ENCODE peak calls at places on chromosomes 4 and X, in nine cellular contexts. L is endothelial cell of umbilical vein, A is mammary epithelial cell, P is hepatocyte, O is lower lobe of right lung, X is heart left ventricle, M is right lobe of liver, Z is astrocyte, I is BJ. Y is an unnamed sample. For H3K27me3, the result is how much of the 10 kb centered on the place peaks cover.

GRCh38 chrX:108022491-108023089 is 22.3 kb upstream of the VSIG1 start:
- DNase-seq in L (peak), A (peak), P (no peak), O (no peak), X (no peak), M (no peak), Z (no peak), I (no peak), Y (no peak)

GRCh38 chr4:57492479-57492878 is 382.3 kb upstream of the IGFBP7 start:
- DNase-seq in L (no peak), A (no peak), P (no peak), O (no peak), X (no peak), M (no peak), Z (no peak), I (no peak), Y (no peak)

GRCh38 chr4:52037730-52038108 is 380 bp downstream of the SGCB start:
- DNase-seq in L (peak), A (peak), P (no peak), O (no peak), X (peak), M (no peak), Z (peak), I (no peak), Y (no peak)

GRCh38 chr4:145098675-145099037 is 545 bp downstream of the ABCE1 start:
- DNase-seq in L (peak), A (peak), P (peak), O (no peak), X (no peak), M (no peak), Z (peak), I (no peak), Y (peak)

GRCh38 chr4:21991537-21991936 is 43.0 kb upstream of the KCNIP4 start:
- DNase-seq in L (no peak), A (no peak), P (no peak), O (no peak), X (no peak), M (no peak), Z (no peak), I (no peak), Y (no peak)

GRCh38 chr4:123546123-123546654 is 149.6 kb downstream of the SPRY1 start:
- DNase-seq in L (no peak), A (no peak), P (peak), O (no peak), X (no peak), M (no peak), Z (no peak), I (no peak), Y (no peak)

GRCh38 chrX:131821945-131822622 is 201.0 kb upstream of the STK26 start:
- DNase-seq in L (no peak), A (peak), P (no peak), O (no peak), X (no peak), M (peak), Z (peak), I (no peak), Y (peak)

GRCh38 chr4:142326181-142326580 is 519.9 kb downstream of the INPP4B start:
- DNase-seq in L (no peak), A (no peak), P (no peak), O (no peak), X (no peak), M (no peak), Z (no peak), I (no peak), Y (no peak)

GRCh38 chr4:53321151-53321987 is 44.5 kb downstream of the SCFD2 start:
- DNase-seq in L (peak), A (peak), P (no peak), O (no peak), X (no peak), M (no peak), Z (peak), I (peak), Y (peak)

GRCh38 chr4:78557841-78558240 is 6.3 kb downstream of the ANXA3 start:
- DNase-seq in L (peak), A (no peak), P (no peak), O (no peak), X (no peak), M (no peak), Z (no peak), I (no peak), Y (no peak)

GRCh38 chr4:78018271-78019049 is 38.7 kb upstream of the FRAS1 start:
- DNase-seq in L (no peak), A (no peak), P (no peak), O (no peak), X (no peak), M (no peak), Z (no peak), I (no peak), Y (no peak)

GRCh38 chr4:23946307-23946706 is 56.5 kb upstream of the PPARGC1A start:
- DNase-seq in L (no peak), A (no peak), P (no peak), O (no peak), X (no peak), M (no peak), Z (no peak), I (no peak), Y (no peak)

GRCh38 chr4:6271701-6272465 is 2.2 kb downstream of the WFS1 start:
- DNase-seq in L (no peak), A (no peak), P (no peak), O (peak), X (peak), M (no peak), Z (no peak), I (no peak), Y (no peak)

GRCh38 chr4:161428180-161428965 is 735.4 kb downstream of the FSTL5 start:
- DNase-seq in L (no peak), A (no peak), P (no peak), O (no peak), X (no peak), M (no peak), Z (no peak), I (no peak), Y (no peak)

GRCh38 chrX:32933548-32933947 is 277.8 kb downstream of the DMD start:
- DNase-seq in L (no peak), A (no peak), P (no peak), O (no peak), X (no peak), M (no peak), Z (no peak), I (no peak), Y (no peak)

GRCh38 chrX:32937043-32937442 is 274.3 kb downstream of the DMD start:
- DNase-seq in L (no peak), A (no peak), P (no peak), O (no peak), X (no peak), M (no peak), Z (no peak), I (no peak), Y (no peak)
- H3K27me3 ChIP-seq in L (under half), A (under half), P (under half), O (under half), X (under half), M (under half), Z (under half), I (under half), Y (under half)

DNA sequence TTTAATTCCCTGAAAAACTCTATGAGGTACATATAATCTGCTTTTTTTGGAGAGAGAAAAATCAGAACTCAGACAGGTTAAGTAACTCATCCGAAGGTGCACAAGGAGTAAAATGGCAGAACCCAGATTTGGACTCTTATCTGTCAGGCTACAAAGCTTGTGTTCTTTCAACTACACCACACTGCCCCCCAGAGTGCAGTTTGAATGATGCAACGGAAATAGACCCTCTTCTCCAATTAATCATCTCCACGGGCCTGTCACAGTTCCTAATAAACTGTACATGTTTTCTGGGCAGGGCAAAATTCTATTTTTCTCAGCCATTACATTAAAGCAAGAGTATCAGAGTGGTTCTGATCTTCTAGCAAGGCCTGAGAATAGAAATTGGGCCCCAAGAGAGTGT is 35.3 kb upstream of the DCX start:
- DNase-seq in L (no peak), A (no peak), P (peak), O (no peak), X (no peak), M (no peak), Z (peak), I (no peak), Y (no peak)
- TF ChIP-seq CTCF in L (no peak), A (peak), P (peak), O (no peak), X (no peak), M (peak), Z (peak), I (no peak), Y (peak)

DNA sequence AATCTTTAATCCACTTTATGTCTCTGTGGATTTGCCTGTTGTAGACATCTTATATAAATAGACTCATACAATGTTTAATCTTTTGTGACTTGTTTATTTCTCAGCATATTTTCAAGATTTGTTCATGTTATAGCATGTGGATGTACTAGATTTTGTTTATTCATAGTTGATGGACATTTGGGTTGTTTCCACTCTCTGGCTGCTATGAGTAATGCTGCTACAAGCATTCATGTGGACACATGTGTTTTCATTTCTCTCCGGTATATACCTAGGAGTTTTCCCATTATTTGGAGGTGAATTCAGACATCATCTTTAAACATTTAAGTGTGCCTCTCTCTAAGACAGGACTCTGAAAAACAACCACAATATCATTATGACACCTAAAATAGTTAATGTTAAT is 2.3 kb downstream of the IKBKG start:
- DNase-seq in L (no peak), A (peak), P (no peak), O (no peak), X (no peak), M (no peak), Z (no peak), I (no peak), Y (no peak)
- H3K4me3 ChIP-seq in L (no peak), A (no peak), P (no peak), O (no peak), X (no peak), M (no peak), Z (no peak), I (no peak), Y (no peak)

DNA sequence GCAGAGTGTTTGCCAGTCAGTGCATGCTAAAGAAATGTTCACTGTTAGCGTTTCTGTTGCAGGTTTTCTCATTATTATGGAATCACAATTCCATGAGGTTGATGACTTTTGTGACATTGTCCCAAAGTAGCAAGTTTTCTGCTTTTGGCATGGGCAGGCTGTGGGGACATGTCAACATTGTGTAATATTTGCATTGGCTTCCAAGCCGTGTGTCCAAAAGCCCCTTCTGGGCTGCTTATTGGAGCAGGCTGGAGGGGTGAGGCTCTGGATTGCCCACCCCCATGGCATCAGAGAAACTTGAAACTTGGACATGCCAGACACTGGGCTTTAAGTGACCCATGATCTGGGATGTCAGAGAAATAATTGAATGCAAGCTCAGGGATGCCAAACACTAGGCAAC is 90.7 kb downstream of the RTL9 start:
- DNase-seq in L (no peak), A (no peak), P (no peak), O (no peak), X (no peak), M (peak), Z (no peak), I (no peak), Y (no peak)
- H3K27me3 ChIP-seq in L (under half), A (under half), P (under half), O (under half), X (under half), M (under half), Z (under half), I (under half), Y (under half)

GRCh38 chr4:15737255-15737654 is 34.4 kb downstream of the BST1 start:
- DNase-seq in L (no peak), A (no peak), P (no peak), O (no peak), X (no peak), M (no peak), Z (no peak), I (no peak), Y (no peak)
- TF ChIP-seq CTCF in L (no peak), A (no peak), P (no peak), O (no peak), X (no peak), M (no peak), Z (no peak), I (no peak), Y (no peak)

DNA sequence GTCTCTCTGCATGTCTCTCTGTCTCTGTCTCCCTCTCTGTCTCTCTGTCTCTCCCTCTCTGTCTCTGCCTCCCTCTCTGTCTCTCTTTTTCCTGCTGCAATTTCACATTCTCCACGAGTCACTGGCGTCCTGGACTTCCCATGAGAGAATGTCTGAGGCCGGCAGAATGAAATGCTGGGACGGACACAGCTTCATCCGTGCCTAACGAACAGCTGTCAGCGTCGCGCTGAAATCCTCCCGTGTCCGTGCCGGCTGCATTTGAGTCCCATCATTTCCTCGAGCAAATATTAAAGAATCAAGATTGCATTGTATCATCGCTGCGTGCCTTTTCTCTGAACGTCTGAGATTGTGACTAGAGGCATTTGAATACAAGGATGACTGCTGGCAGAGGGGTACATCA is 279.8 kb downstream of the ASMT start:
- DNase-seq in L (no peak), A (no peak), P (no peak), O (no peak), X (no peak), M (no peak), Z (no peak), I (no peak), Y (no peak)
- H3K4me3 ChIP-seq in L (no peak), A (no peak), P (no peak), O (no peak), X (no peak), M (no peak), Z (no peak), I (no peak), Y (no peak)

GRCh38 chr4:153122855-153123254 is 81.4 kb upstream of the TRIM2 start:
- DNase-seq in L (no peak), A (no peak), P (no peak), O (no peak), X (no peak), M (no peak), Z (no peak), I (no peak), Y (no peak)
- H3K27me3 ChIP-seq in L (under half), A (under half), P (under half), O (under half), X (under half), M (under half), Z (under half), I (under half), Y (under half)

GRCh38 chrX:20594985-20595384 is 328.3 kb upstream of the RPS6KA3 start:
- DNase-seq in L (no peak), A (no peak), P (no peak), O (no peak), X (no peak), M (no peak), Z (peak), I (no peak), Y (no peak)
- TF ChIP-seq CTCF in L (no peak), A (peak), P (peak), O (no peak), X (no peak), M (no peak), Z (peak), I (no peak), Y (peak)

GRCh38 chrX:141180851-141181250 is 3.9 kb upstream of the LDOC1 start:
- DNase-seq in L (no peak), A (no peak), P (no peak), O (no peak), X (no peak), M (no peak), Z (no peak), I (no peak), Y (no peak)
- H3K4me3 ChIP-seq in L (no peak), A (no peak), P (no peak), O (no peak), X (no peak), M (no peak), Z (no peak), I (no peak), Y (no peak)

Y was measured in kidney epithelial cell.